ENCODE peak calls at places on chromosomes 3 and 15, in ten cellular contexts. H is heart left ventricle; F is CD4-positive, alpha-beta T cell; A is adrenal gland; E is tibial artery; Q is RWPE2; O is brain microvascular endothelial cell; X is upper lobe of right lung; C is mammary epithelial cell; U is PC-9. R is an unnamed sample.

GRCh38 chr15:76346666-76347506 is 10.3 kb downstream of the ISL2 start:
- DNase-seq in A (no peak), U (no peak), X (peak), F (no peak), C (no peak), Q (no peak), H (no peak), E (no peak), O (no peak), R (peak)

GRCh38 chr15:68868296-68868695 is 47.6 kb upstream of the ANP32A start:
- DNase-seq in C (no peak), O (no peak), X (no peak), Q (no peak), A (no peak), E (no peak), U (no peak), H (no peak), F (no peak), R (no peak)

GRCh38 chr3:72756900-72757299 is 91.3 kb downstream of the SHQ1 start:
- DNase-seq in X (no peak), H (no peak), U (no peak), F (peak), Q (no peak), O (no peak), C (no peak), A (no peak), E (no peak), R (no peak)

GRCh38 chr3:177615015-177615414 is 417.7 kb upstream of the TBL1XR1 start:
- DNase-seq in Q (peak), O (peak), H (peak), F (no peak), E (peak), C (peak), X (peak), U (peak), A (peak), R (peak)

GRCh38 chr3:99475229-99475628 is 163.2 kb upstream of the COL8A1 start:
- DNase-seq in C (no peak), H (no peak), F (no peak), Q (no peak), E (no peak), X (no peak), O (no peak), U (no peak), A (no peak), R (no peak)

GRCh38 chr15:59280855-59281254 is 74.2 kb downstream of the LDHAL6B start:
- DNase-seq in C (no peak), F (no peak), X (no peak), Q (no peak), A (no peak), O (no peak), H (no peak), U (no peak), E (no peak), R (no peak)

GRCh38 chr3:30632065-30632464 is 25.7 kb downstream of the TGFBR2 start:
- DNase-seq in O (no peak), Q (no peak), A (no peak), U (no peak), X (no peak), F (no peak), E (no peak), C (no peak), H (no peak), R (no peak)

GRCh38 chr3:33658971-33659848 is 58.8 kb downstream of the CLASP2 start:
- DNase-seq in Q (no peak), E (peak), U (no peak), C (peak), A (peak), F (no peak), H (peak), X (peak), O (peak), R (peak)

GRCh38 chr15:84572231-84572630 is 28.6 kb upstream of the ZSCAN2 start:
- DNase-seq in Q (no peak), C (no peak), O (no peak), X (no peak), F (no peak), U (no peak), E (no peak), A (peak), H (no peak), R (no peak)

GRCh38 chr15:65077981-65078352 is 1.4 kb downstream of the KBTBD13 start:
- DNase-seq in O (peak), E (peak), A (peak), F (no peak), H (peak), X (peak), C (no peak), U (no peak), Q (no peak), R (peak)

GRCh38 chr3:180322829-180323228 is 279.1 kb upstream of the TTC14 start:
- DNase-seq in A (no peak), F (no peak), Q (no peak), H (no peak), E (no peak), O (no peak), X (no peak), U (no peak), C (no peak), R (no peak)

GRCh38 chr3:101809178-101810022 is 30.4 kb downstream of the NXPE3 start:
- DNase-seq in H (no peak), E (no peak), A (peak), X (no peak), O (peak), F (peak), C (no peak), U (no peak), Q (no peak), R (peak)

GRCh38 chr3:194689493-194689901 is 3.8 kb downstream of the FAM43A start:
- DNase-seq in F (no peak), A (peak), C (no peak), H (no peak), U (no peak), E (no peak), O (no peak), Q (no peak), X (no peak), R (peak)

GRCh38 chr15:27665002-27665401 is 434.1 kb downstream of the OCA2 start:
- DNase-seq in U (no peak), H (no peak), O (no peak), A (no peak), Q (no peak), C (no peak), E (no peak), X (no peak), F (no peak), R (no peak)

GRCh38 chr3:115999598-115999997 is 376.3 kb downstream of the GAP43 start:
- DNase-seq in U (no peak), H (peak), E (no peak), A (no peak), X (no peak), Q (no peak), O (no peak), F (no peak), C (no peak), R (no peak)

GRCh38 chr3:3923619-3924018 is 124.4 kb downstream of the LRRN1 start:
- DNase-seq in Q (no peak), E (no peak), H (no peak), X (no peak), A (no peak), F (no peak), O (no peak), C (no peak), U (no peak), R (no peak)

GRCh38 chr15:85408270-85408746 is 27.9 kb downstream of the AKAP13 start:
- DNase-seq in F (no peak), C (no peak), O (no peak), A (no peak), E (no peak), X (no peak), H (no peak), U (no peak), Q (no peak), R (no peak)

GRCh38 chr3:11140054-11140712 is 14.1 kb upstream of the HRH1 start:
- DNase-seq in H (peak), Q (no peak), E (peak), A (no peak), C (peak), O (no peak), F (no peak), U (peak), X (no peak), R (no peak)

GRCh38 chr3:149384911-149385321 is 7.5 kb upstream of the TM4SF1 start:
- DNase-seq in O (peak), Q (no peak), F (no peak), E (no peak), H (no peak), X (no peak), C (peak), A (no peak), U (peak), R (peak)

GRCh38 chr15:63465104-63465503 is 39.3 kb upstream of the USP3 start:
- DNase-seq in A (no peak), E (no peak), U (peak), F (no peak), H (no peak), O (no peak), C (peak), X (no peak), Q (no peak), R (no peak)

GRCh38 chr15:100727291-100727851 is 125.0 kb downstream of the ASB7 start:
- DNase-seq in F (no peak), A (peak), U (no peak), Q (peak), O (no peak), X (no peak), H (no peak), E (peak), C (peak), R (peak)

GRCh38 chr3:58626841-58627579 is 39.6 kb downstream of the FAM3D start:
- DNase-seq in A (no peak), C (no peak), X (no peak), O (no peak), Q (no peak), F (no peak), U (no peak), E (no peak), H (no peak), R (no peak)

GRCh38 chr15:63678383-63678782 is 81.2 kb downstream of the FBXL22 start:
- DNase-seq in H (no peak), E (no peak), X (no peak), O (no peak), F (no peak), C (no peak), Q (no peak), U (no peak), A (no peak), R (no peak)

GRCh38 chr15:48802867-48803266 is 8.0 kb downstream of the CEP152 start:
- DNase-seq in C (peak), Q (no peak), F (no peak), U (no peak), O (peak), H (no peak), X (no peak), A (no peak), E (no peak), R (peak)

GRCh38 chr15:75348563-75349350 is 1.9 kb downstream of the NEIL1 start:
- DNase-seq in C (no peak), U (no peak), X (peak), E (no peak), O (no peak), H (no peak), A (peak), F (no peak), Q (no peak), R (peak)

GRCh38 chr3:160707187-160707789 is 30.3 kb downstream of the ARL14 start:
- DNase-seq in C (peak), X (no peak), Q (no peak), E (no peak), A (no peak), F (peak), U (peak), O (peak), H (no peak), R (no peak)

GRCh38 chr15:68768321-68768720 is 52.4 kb downstream of the ANP32A start:
- DNase-seq in U (peak), X (no peak), A (no peak), H (no peak), O (no peak), F (no peak), E (no peak), Q (no peak), C (peak), R (no peak)

GRCh38 chr3:129608087-129608935 is 1.8 kb upstream of the PLXND1 start:
- DNase-seq in F (no peak), Q (no peak), A (no peak), X (no peak), U (no peak), E (no peak), C (no peak), H (peak), O (peak), R (peak)

GRCh38 chr3:185069023-185069422 is 83.8 kb downstream of the C3orf70 start:
- DNase-seq in C (no peak), F (no peak), U (no peak), Q (no peak), H (no peak), E (no peak), A (no peak), X (no peak), O (no peak), R (no peak)

GRCh38 chr3:112327371-112327951 is 5.5 kb upstream of the CD200 start:
- DNase-seq in A (no peak), E (no peak), U (no peak), C (peak), F (peak), O (peak), X (no peak), Q (no peak), H (no peak), R (peak)

GRCh38 chr3:36738701-36739100 is 25.7 kb downstream of the DCLK3 start:
- DNase-seq in H (peak), O (peak), F (no peak), C (no peak), A (peak), E (no peak), U (no peak), Q (no peak), X (no peak), R (no peak)

GRCh38 chr3:36743821-36744220 is 20.5 kb downstream of the DCLK3 start:
- DNase-seq in Q (no peak), F (no peak), A (no peak), E (no peak), C (no peak), X (no peak), H (no peak), O (no peak), U (no peak), R (no peak)

GRCh38 chr3:36744770-36745169 is 19.6 kb downstream of the DCLK3 start:
- DNase-seq in U (no peak), X (no peak), F (no peak), Q (no peak), O (no peak), H (no peak), A (no peak), C (no peak), E (no peak), R (no peak)

GRCh38 chr3:36740822-36741221 is 23.5 kb downstream of the DCLK3 start:
- DNase-seq in A (no peak), X (no peak), Q (no peak), F (no peak), E (no peak), O (no peak), H (no peak), C (no peak), U (no peak), R (no peak)

GRCh38 chr3:36741285-36741684 is 23.1 kb downstream of the DCLK3 start:
- DNase-seq in O (no peak), F (no peak), A (no peak), H (no peak), Q (no peak), E (no peak), C (peak), U (no peak), X (no peak), R (no peak)
- TF ChIP-seq CTCF in O (peak), F (no peak), A (no peak), H (no peak), Q (peak), E (no peak), C (peak), U (peak), X (no peak), R (peak)

GRCh38 chr3:45595364-45596154 is 1.0 kb downstream of the LIMD1 start:
- DNase-seq in C (no peak), H (peak), O (no peak), A (peak), X (no peak), F (no peak), Q (no peak), U (no peak), E (peak), R (peak)

GRCh38 chr3:45599424-45599886 is 4.9 kb downstream of the LIMD1 start:
- DNase-seq in E (peak), A (no peak), H (no peak), U (no peak), C (no peak), F (no peak), X (no peak), O (no peak), Q (no peak), R (no peak)

GRCh38 chr3:45596290-45596791 is 1.8 kb downstream of the LIMD1 start:
- DNase-seq in F (no peak), U (no peak), Q (no peak), A (no peak), H (no peak), X (no peak), C (no peak), E (peak), O (no peak), R (no peak)

GRCh38 chr3:45597581-45597980 is 3.0 kb downstream of the LIMD1 start:
- DNase-seq in O (no peak), F (no peak), U (no peak), C (no peak), H (no peak), A (no peak), X (no peak), Q (no peak), E (peak), R (no peak)

GRCh38 chr3:45597166-45597565 is 2.6 kb downstream of the LIMD1 start:
- DNase-seq in E (peak), U (no peak), F (no peak), A (no peak), Q (no peak), C (no peak), H (no peak), X (no peak), O (peak), R (peak)
- H3K27ac ChIP-seq in E (peak), U (no peak), F (no peak), A (no peak), Q (no peak), C (no peak), H (peak), X (peak), O (no peak), R (peak)

GRCh38 chr3:119796368-119796767 is 14.5 kb downstream of the NR1I2 start:
- DNase-seq in H (no peak), F (no peak), A (no peak), X (no peak), Q (no peak), C (no peak), E (no peak), O (no peak), U (no peak), R (no peak)

GRCh38 chr3:119792270-119792669 is 10.4 kb downstream of the NR1I2 start:
- DNase-seq in X (no peak), Q (no peak), O (no peak), U (no peak), H (no peak), A (no peak), E (no peak), C (no peak), F (no peak), R (no peak)

GRCh38 chr3:119794971-119795612 is 13.2 kb downstream of the NR1I2 start:
- DNase-seq in O (peak), X (no peak), A (peak), U (peak), H (peak), Q (no peak), F (no peak), E (no peak), C (no peak), R (peak)

GRCh38 chr3:119795849-119796248 is 13.9 kb downstream of the NR1I2 start:
- DNase-seq in X (no peak), U (no peak), H (no peak), O (no peak), C (no peak), E (no peak), F (no peak), Q (no peak), A (no peak), R (no peak)

GRCh38 chr3:119794401-119794800 is 12.5 kb downstream of the NR1I2 start:
- DNase-seq in X (no peak), F (no peak), C (no peak), H (no peak), O (no peak), Q (no peak), A (no peak), E (no peak), U (no peak), R (no peak)
- TF ChIP-seq CTCF in X (no peak), F (no peak), C (no peak), H (no peak), O (no peak), Q (no peak), A (no peak), E (no peak), U (no peak), R (no peak)

DNA sequence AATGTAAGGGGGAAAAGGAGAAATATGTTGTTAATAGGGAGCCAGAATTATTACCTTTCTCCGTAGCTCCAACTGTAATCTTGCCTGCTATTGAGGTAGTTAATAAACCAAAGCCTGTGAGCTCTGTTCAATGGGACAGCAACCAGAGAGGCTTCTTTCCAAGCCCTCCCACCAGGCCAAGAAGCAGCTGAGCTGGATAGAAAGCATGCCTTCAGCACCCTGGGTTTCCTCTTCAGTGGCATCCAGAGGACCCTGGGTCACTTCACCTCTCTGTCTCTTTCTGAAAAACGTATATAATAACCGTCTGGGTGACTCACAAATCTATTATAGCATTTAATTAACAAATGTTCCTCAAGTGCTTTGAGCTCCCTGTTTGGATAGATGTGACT is 420.0 kb downstream of the LPP start:
- DNase-seq in E (no peak), U (no peak), C (no peak), O (no peak), H (no peak), Q (no peak), A (no peak), X (no peak), F (no peak), R (no peak)
- H3K27ac ChIP-seq in E (peak), U (no peak), C (no peak), O (no peak), H (no peak), Q (no peak), A (no peak), X (no peak), F (no peak), R (no peak)

DNA sequence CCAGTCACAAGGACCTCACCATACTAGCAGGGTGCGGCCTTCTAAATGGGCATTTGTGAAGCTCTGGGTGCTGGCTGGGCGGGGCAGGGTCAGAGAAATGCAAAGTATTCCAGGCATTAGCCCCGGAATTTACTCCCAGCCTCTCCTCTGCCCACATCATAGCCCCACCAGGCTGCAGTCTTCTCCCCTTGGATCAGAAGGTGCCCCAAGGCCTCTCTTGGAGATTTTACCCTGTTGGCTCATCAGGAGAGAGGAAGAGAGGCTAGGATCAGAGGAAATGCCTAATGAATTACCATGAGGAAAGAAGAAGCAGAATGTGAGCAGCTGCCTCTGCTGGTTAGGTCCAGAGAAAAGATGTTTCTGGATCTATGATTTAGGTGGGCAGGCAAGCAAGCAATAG is 65.7 kb downstream of the BDH1 start:
- DNase-seq in C (peak), H (no peak), A (no peak), F (no peak), Q (peak), U (peak), E (no peak), O (peak), X (no peak), R (peak)
- TF ChIP-seq CTCF in C (no peak), H (no peak), A (no peak), F (no peak), Q (peak), U (no peak), E (no peak), O (peak), X (no peak), R (no peak)

DNA sequence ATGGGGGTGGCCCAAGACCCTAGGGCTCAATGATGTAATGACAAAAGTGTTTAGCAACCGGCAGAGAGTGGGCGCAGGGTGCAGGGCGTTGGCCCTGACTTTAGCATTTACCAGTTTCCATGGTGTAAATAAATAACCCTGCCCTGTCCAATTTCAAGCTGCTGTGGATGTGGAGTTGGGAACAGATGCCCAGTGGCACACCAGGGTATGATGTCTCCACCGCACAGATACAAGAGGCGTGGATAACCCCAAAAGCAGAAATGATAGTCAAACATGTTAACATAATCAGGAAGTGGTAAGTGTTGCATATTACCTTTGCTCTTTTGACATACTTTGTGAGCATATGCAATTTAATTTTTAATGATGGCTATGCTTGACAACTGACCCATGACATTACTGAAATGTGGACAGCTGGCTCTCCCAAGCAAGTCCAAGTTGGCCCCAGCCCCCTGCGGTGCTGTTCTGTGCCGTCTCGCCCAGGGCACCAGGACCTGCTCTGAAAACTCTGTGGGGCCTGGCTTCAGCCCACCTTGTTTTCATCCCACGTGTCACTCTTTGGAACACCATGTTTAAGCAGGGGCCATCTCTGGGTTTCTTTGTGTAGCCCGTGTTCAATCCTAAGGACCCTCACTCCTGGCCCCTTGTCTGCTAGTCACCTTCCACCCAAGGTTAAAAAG is 10.8 kb upstream of the ANPEP start:
- DNase-seq in E (no peak), A (no peak), U (no peak), X (peak), Q (no peak), C (no peak), O (no peak), H (no peak), F (no peak), R (peak)
- H3K27ac ChIP-seq in E (no peak), A (no peak), U (no peak), X (peak), Q (no peak), C (no peak), O (no peak), H (no peak), F (no peak), R (no peak)

R was measured in osteoblast.